ENCODE peak calls at places on chromosomes 13 and 19, in four cellular contexts. Z, U, X and R are unnamed samples.

GRCh38 chr13:44142540-44142867 is 231.1 kb upstream of the SERP2 start:
- DNase-seq in Z (no peak), U (no peak), X (no peak), R (no peak)

GRCh38 chr13:30963794-30964193 is 31.3 kb downstream of the TEX26 start:
- DNase-seq in Z (peak), U (no peak), X (peak), R (no peak)

GRCh38 chr13:59543418-59543817 is 620.3 kb downstream of the DIAPH3 start:
- DNase-seq in Z (no peak), U (no peak), X (no peak), R (no peak)

GRCh38 chr13:108963846-108964600 is 334.6 kb downstream of the MYO16 start:
- DNase-seq in Z (no peak), U (peak), X (peak), R (no peak)

GRCh38 chr19:14661372-14661924 is 13.2 kb downstream of the ADGRE3 start:
- DNase-seq in Z (no peak), U (no peak), X (no peak), R (no peak)

GRCh38 chr13:51348069-51348967 is 8.8 kb downstream of the SERPINE3 start:
- DNase-seq in Z (no peak), U (no peak), X (no peak), R (no peak)

GRCh38 chr19:34430738-34431625 is 2.8 kb downstream of the UBA2 start:
- DNase-seq in Z (no peak), U (no peak), X (peak), R (no peak)

GRCh38 chr13:112324121-112324520 is 52.0 kb upstream of the SPACA7 start:
- DNase-seq in Z (no peak), U (no peak), X (no peak), R (no peak)

GRCh38 chr19:49363265-49364082 is at the start of gene DKKL1:
- DNase-seq in Z (peak), U (peak), X (peak), R (peak)
- TF ChIP-seq CTCF in Z (peak), U (peak), X (peak), R (no peak)

GRCh38 chr13:106104281-106104901 is 431.1 kb downstream of the EFNB2 start:
- DNase-seq in Z (no peak), U (peak), X (peak), R (peak)

GRCh38 chr13:106102776-106103175 is 432.7 kb downstream of the EFNB2 start:
- DNase-seq in Z (no peak), U (no peak), X (no peak), R (no peak)

GRCh38 chr13:106101201-106101600 is 434.3 kb downstream of the EFNB2 start:
- DNase-seq in Z (no peak), U (no peak), X (no peak), R (no peak)

GRCh38 chr13:106105153-106105552 is 430.3 kb downstream of the EFNB2 start:
- DNase-seq in Z (no peak), U (no peak), X (peak), R (no peak)

DNA sequence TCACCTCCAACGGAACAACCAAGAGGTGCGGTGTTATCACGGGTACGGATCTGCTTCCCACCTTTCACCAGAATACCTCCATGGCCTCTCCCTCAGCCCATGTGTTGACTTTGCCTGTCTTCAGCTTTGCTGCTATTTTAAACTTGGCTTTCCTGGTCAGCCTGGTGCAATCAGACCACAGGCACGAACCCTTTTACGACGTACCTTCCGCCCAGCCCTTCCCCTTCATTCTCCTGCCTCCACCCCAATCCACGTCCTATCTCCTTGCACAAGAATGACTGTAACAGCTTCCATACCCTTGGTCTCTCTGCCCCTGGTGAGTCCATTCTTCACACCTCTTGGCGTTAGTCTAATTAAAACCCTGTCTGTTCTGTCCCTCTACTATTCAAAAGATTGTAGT is 431.7 kb downstream of the EFNB2 start:
- DNase-seq in Z (no peak), U (no peak), X (no peak), R (no peak)
- H3K4me3 ChIP-seq in Z (no peak), U (no peak), X (no peak), R (no peak)

GRCh38 chr19:42143341-42144234 is 11.3 kb upstream of the POU2F2 start:
- DNase-seq in Z (no peak), U (no peak), X (peak), R (no peak)

GRCh38 chr19:42134671-42135070 is 2.4 kb upstream of the POU2F2 start:
- DNase-seq in Z (no peak), U (no peak), X (no peak), R (no peak)

GRCh38 chr19:42135836-42136235 is 3.6 kb upstream of the POU2F2 start:
- DNase-seq in Z (no peak), U (no peak), X (no peak), R (no peak)

DNA sequence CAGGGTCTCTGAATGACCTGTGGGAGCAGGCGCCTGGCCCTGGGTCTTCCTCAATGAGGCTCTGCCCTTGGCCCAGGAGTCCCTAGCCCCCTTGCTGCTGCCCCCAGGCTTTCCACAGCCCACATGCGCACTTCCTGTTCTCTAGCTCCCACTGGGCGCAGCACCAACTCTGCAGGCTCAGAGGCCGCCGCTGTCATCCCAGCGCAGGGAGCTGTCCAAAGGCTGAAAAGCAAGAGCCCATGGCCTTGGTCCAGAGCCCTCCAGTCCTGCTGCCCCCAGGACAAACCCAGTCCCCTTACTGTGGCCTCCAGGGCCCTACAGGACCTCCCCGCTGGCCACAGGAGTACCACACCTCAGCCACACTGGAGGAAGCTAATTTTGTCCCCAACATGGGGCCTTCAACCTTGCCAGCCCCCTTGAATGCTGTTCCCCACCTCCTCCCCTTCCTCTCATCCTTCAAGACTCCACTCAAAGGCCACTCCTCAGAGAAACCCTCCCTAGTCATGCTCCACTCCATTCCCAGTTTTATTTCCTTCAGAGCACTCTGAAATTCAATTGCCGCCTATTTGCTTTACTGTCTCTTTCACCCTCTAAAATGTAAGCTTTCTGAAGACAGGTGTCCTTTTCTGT is 8.0 kb upstream of the POU2F2 start:
- DNase-seq in Z (peak), U (no peak), X (peak), R (no peak)
- TF ChIP-seq CTCF in Z (no peak), U (no peak), X (no peak), R (no peak)

GRCh38 chr19:17843908-17844490 is 3.8 kb downstream of the JAK3 start:
- DNase-seq in Z (no peak), U (no peak), X (no peak), R (no peak)

GRCh38 chr19:17843428-17843827 is 4.4 kb downstream of the JAK3 start:
- DNase-seq in Z (no peak), U (no peak), X (no peak), R (no peak)

GRCh38 chr19:17841371-17841809 is 6.4 kb downstream of the JAK3 start:
- DNase-seq in Z (peak), U (no peak), X (no peak), R (no peak)

GRCh38 chr19:17841810-17842662 is 5.7 kb downstream of the JAK3 start:
- DNase-seq in Z (peak), U (no peak), X (peak), R (peak)

GRCh38 chr19:17842663-17843313 is 5.0 kb downstream of the JAK3 start:
- DNase-seq in Z (no peak), U (no peak), X (no peak), R (no peak)
- H3K4me3 ChIP-seq in Z (peak), U (peak), X (peak), R (peak)

GRCh38 chr13:99033814-99034213 is 56.0 kb upstream of the DOCK9 start:
- DNase-seq in Z (no peak), U (no peak), X (peak), R (no peak)
- TF ChIP-seq CTCF in Z (peak), U (peak), X (peak), R (peak)

DNA sequence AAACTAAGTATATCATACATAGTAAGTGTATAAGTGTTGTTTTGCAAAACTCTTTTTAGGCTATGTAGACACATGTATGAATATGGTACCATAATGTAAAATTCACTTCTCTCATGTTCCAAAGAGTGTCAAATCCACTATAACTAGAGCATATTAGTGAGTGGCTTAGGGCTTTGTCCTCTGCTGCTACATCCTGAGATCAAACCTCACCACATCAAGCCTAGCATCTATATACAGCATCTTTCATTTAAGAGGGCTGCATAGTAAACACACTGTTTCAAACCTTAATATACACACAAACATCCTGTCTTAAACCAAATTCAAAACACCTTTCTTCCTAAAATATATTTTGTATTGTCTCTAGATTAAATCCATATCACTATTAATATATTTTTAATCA is 38.6 kb downstream of the ELF1 start:
- DNase-seq in Z (no peak), U (no peak), X (no peak), R (no peak)
- H3K4me3 ChIP-seq in Z (peak), U (no peak), X (no peak), R (no peak)

GRCh38 chr19:7638802-7639465 is 2.0 kb downstream of the STXBP2 start:
- DNase-seq in Z (no peak), U (no peak), X (no peak), R (no peak)

GRCh38 chr19:7642295-7643046 is 5.6 kb downstream of the STXBP2 start:
- DNase-seq in Z (no peak), U (no peak), X (no peak), R (no peak)

GRCh38 chr19:7640803-7641202 is 3.9 kb downstream of the STXBP2 start:
- DNase-seq in Z (no peak), U (no peak), X (no peak), R (no peak)

GRCh38 chr19:7639863-7640348 is 3.0 kb downstream of the STXBP2 start:
- DNase-seq in Z (no peak), U (no peak), X (no peak), R (no peak)

GRCh38 chr19:7641288-7642276 is 4.7 kb downstream of the STXBP2 start:
- DNase-seq in Z (no peak), U (no peak), X (no peak), R (no peak)
- TF ChIP-seq CTCF in Z (no peak), U (no peak), X (peak), R (no peak)

DNA sequence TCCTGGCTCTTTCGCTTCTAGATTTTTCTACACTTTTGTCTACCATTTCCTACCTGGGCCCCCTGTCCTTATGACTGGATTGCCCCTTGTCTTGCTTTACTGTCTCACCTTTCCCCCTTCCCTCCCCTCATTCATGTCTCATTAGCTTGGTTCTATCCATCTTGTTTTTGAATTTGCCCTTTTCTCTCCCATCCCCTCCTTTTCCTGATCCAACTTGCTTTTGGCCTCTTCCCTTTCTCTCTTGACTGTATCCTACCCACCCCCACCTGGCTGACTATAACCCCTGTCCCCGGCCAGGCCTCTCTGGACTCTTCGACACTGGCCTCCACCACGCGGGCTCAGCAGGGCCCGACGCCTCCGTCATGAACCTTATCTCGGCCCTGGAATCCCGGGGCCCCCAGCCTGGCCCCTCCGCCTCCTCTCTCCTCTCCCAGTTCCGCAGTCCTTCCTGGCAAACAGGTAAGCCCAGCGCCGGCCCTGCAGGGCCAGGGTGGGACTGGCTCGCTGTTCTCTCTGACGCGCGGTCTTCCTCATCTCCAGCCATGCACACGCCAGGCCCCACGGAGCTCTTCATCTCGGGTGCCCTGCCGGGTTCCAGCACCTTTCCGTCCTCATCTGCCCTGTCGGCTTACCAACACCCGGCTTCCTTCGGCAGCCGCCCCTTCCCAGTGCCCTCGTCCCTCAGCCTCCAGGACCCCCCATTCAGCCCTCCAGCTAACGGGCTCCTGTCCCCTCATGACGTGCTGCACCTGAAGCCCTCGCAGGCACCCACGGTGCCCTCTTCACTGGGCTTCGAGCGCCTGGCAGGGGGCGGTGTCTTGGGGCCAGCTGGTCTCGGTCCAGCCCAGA is 3.4 kb downstream of the PRR12 start:
- DNase-seq in Z (no peak), U (no peak), X (no peak), R (no peak)
- H3K4me3 ChIP-seq in Z (no peak), U (no peak), X (no peak), R (no peak)

DNA sequence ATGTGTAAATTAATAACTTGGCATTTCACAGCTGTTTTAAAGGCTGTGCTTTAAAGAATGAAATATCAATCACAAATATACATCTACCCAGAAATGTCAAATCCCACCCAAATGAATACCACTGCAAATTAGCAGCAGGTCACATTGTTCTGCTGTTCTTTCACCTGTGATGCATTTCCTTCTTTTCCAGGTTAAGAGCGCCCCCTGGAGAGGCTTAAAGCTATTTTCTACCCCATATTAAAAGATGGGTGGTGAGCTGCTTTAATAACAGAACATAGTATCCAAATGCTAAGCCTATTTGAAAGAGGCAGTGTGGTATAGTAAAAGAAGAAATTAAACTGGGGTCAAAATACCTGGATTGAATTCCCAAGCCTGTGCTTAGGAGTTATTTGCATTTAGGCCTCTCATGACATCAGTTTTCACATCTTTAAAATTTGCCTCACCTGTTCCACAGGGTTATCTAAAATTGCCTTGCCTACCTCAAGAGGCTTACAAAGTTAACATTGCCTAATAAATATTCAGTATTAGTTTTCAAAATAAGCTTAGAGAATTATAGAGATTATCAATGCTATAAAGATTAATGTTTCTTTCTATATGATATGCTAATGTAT is 396.9 kb upstream of the SLITRK5 start:
- DNase-seq in Z (no peak), U (peak), X (peak), R (peak)
- TF ChIP-seq CTCF in Z (peak), U (peak), X (peak), R (peak)